ENCODE peak calls at places on chromosome 19, in seven cellular contexts. B, X, K, E, S, N and P are unnamed samples.

GRCh38 chr19:18020212-18021067 is 12.5 kb downstream of the ARRDC2 start:
- DNase-seq in B (peak; percentile 49), X (peak; percentile 93), K (no peak), E (peak; percentile 82), S (peak; percentile 67), N (peak; percentile 94), P (peak; percentile 95)

GRCh38 chr19:35421362-35421761 is 26.7 kb upstream of the FFAR2 start:
- DNase-seq in B (no peak), X (no peak), K (no peak), E (peak; percentile 92), S (no peak), N (no peak), P (no peak)

GRCh38 chr19:15551183-15552004 is 43.1 kb downstream of the CYP4F22 start:
- DNase-seq in B (no peak), X (no peak), K (no peak), E (peak; percentile 33), S (peak; percentile 27), N (no peak), P (no peak)

GRCh38 chr19:33661336-33661735 is 39.6 kb downstream of the CHST8 start:
- DNase-seq in B (no peak), X (no peak), K (no peak), E (no peak), S (no peak), N (no peak), P (no peak)

GRCh38 chr19:30350995-30351394 is 21.2 kb upstream of the ZNF536 start:
- DNase-seq in B (no peak), X (no peak), K (no peak), E (no peak), S (no peak), N (no peak), P (no peak)

GRCh38 chr19:15595069-15595468 is 19.9 kb upstream of the CYP4F8 start:
- DNase-seq in B (no peak), X (no peak), K (no peak), E (no peak), S (no peak), N (no peak), P (no peak)

GRCh38 chr19:13902993-13903555 is 2.8 kb downstream of the BRME1 start:
- DNase-seq in B (no peak), X (no peak), K (no peak), E (no peak), S (peak; percentile 15), N (no peak), P (no peak)

GRCh38 chr19:30791116-30791515 is 418.9 kb downstream of the ZNF536 start:
- DNase-seq in B (no peak), X (no peak), K (no peak), E (no peak), S (no peak), N (no peak), P (no peak)

GRCh38 chr19:2683430-2683995 is 19.0 kb downstream of the GNG7 start:
- DNase-seq in B (no peak), X (no peak), K (no peak), E (no peak), S (no peak), N (no peak), P (no peak)

GRCh38 chr19:47471733-47472457 is at the start of gene SLC8A2:
- DNase-seq in B (peak; percentile 77), X (no peak), K (peak; percentile 54), E (peak; percentile 81), S (peak; percentile 92), N (peak; percentile 47), P (peak; percentile 93)

GRCh38 chr19:37933965-37934364 is 27.0 kb downstream of the SIPA1L3 start:
- DNase-seq in B (peak; percentile 20), X (no peak), K (no peak), E (peak; percentile 49), S (peak; percentile 72), N (no peak), P (no peak)

GRCh38 chr19:19202707-19203011 is 555 bp downstream of the NR2C2AP start:
- DNase-seq in B (no peak), X (no peak), K (no peak), E (peak; percentile 24), S (no peak), N (no peak), P (no peak)

GRCh38 chr19:18453269-18454024 is 15.5 kb upstream of the ISYNA1 start:
- DNase-seq in B (peak; percentile 52), X (no peak), K (no peak), E (no peak), S (no peak), N (no peak), P (no peak)

GRCh38 chr19:13212759-13213330 is 62.6 kb downstream of the IER2 start:
- DNase-seq in B (peak; percentile 43), X (no peak), K (no peak), E (peak; percentile 51), S (peak; percentile 67), N (no peak), P (peak; percentile 72)

GRCh38 chr19:2261438-2262172 is 5.4 kb upstream of the JSRP1 start:
- DNase-seq in B (no peak), X (no peak), K (no peak), E (no peak), S (peak; percentile 56), N (no peak), P (no peak)

GRCh38 chr19:23116802-23117571 is at the start of gene ZNF730:
- DNase-seq in B (peak; percentile 68), X (peak; percentile 69), K (peak; percentile 69), E (peak; percentile 16), S (peak; percentile 87), N (no peak), P (no peak)

GRCh38 chr19:19445288-19445687 is 39.8 kb downstream of the GATAD2A start:
- DNase-seq in B (no peak), X (no peak), K (no peak), E (no peak), S (no peak), N (no peak), P (no peak)

GRCh38 chr19:58361900-58362271 is 665 bp downstream of the ZNF497 start:
- DNase-seq in B (peak; percentile 47), X (no peak), K (no peak), E (peak; percentile 65), S (peak; percentile 72), N (peak; percentile 39), P (no peak)

GRCh38 chr19:51398096-51398704 is 7.8 kb upstream of the C19orf84 start:
- DNase-seq in B (peak; percentile 18), X (no peak), K (no peak), E (no peak), S (peak; percentile 39), N (no peak), P (no peak)

GRCh38 chr19:42407816-42408175 is 17.7 kb upstream of the CNFN start:
- DNase-seq in B (no peak), X (no peak), K (no peak), E (no peak), S (no peak), N (no peak), P (no peak)

GRCh38 chr19:53123400-53123799 is 9.3 kb downstream of the ZNF415 start:
- DNase-seq in B (no peak), X (no peak), K (no peak), E (no peak), S (no peak), N (no peak), P (no peak)

GRCh38 chr19:32373614-32374295 is 28.3 kb downstream of the ZNF507 start:
- DNase-seq in B (peak; percentile 100), X (no peak), K (peak; percentile 97), E (peak; percentile 74), S (peak; percentile 99), N (peak; percentile 32), P (no peak)

GRCh38 chr19:40791996-40792395 is 7.0 kb upstream of the EGLN2 start:
- DNase-seq in B (no peak), X (no peak), K (no peak), E (no peak), S (no peak), N (no peak), P (no peak)
- H3K27ac ChIP-seq in B (no peak overlapping the region), X (peak overlapping the region; percentile 1), K (no peak overlapping the region), E (no peak overlapping the region), S (no peak overlapping the region), N (peak overlapping the region; percentile 91), P (no peak overlapping the region)

DNA sequence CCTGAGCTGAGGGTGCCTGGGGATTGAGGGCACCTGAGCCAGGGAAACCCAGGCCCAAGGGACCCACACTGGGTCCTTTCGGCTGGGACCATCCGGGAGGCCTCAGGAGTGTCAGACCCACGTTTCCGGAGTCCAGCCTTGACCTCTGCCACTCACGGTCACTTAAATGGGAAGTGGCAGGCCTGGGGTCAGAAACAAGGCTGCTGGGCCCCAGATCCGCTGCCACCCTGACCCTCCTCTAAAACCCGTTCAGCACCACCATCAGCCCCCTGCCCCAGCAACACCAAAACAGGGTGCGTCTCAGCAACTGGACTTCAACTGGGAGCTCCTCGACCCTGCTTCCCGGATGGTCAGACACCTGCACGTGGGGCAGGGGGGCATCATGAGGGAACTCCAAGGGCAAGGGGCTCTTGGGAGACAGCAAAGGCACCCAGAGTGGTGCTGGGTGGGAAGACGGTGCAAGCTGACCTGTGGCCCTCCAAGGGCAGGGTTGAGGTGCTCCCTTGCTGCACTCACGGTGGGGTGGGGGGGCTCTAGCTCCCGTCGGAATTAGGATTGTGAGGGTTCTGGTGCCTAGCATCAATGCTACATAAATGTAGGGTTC is 1.2 kb upstream of the PLPP2 start:
- DNase-seq in B (no peak), X (no peak), K (no peak), E (no peak), S (no peak), N (no peak), P (no peak)
- H3K27ac ChIP-seq in B (no peak overlapping the region), X (peak overlapping the region; percentile 90), K (no peak overlapping the region), E (no peak overlapping the region), S (no peak overlapping the region), N (no peak overlapping the region), P (no peak overlapping the region)

DNA sequence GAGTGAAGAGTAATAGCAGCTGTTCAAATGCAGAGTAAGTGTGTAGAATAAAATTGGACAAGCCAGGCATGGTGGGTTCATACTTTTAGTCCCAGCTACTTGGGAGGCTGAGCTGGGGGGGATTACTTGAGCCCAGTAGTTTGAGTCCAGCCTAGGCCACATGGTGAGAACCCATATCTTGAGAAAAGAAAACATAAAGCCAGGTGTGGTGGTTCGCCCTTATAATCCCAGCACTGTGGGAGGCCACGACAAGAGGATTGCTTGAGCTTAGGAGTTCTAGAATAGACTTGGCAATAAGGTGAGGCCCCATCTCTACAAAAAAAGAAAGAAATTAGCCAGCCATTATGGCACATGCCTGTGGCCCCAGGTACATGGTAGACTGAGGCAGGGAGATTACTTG is 1241.1 kb downstream of the UQCRFS1 start:
- DNase-seq in B (no peak), X (no peak), K (no peak), E (no peak), S (no peak), N (no peak), P (no peak)
- H3K27ac ChIP-seq in B (no peak overlapping the region), X (no peak overlapping the region), K (no peak overlapping the region), E (no peak overlapping the region), S (no peak overlapping the region), N (no peak overlapping the region), P (no peak overlapping the region)

GRCh38 chr19:7263521-7263920 is 30.7 kb downstream of the INSR start:
- DNase-seq in B (no peak), X (peak; percentile 52), K (no peak), E (no peak), S (no peak), N (no peak), P (no peak)

GRCh38 chr19:7265963-7266362 is 28.3 kb downstream of the INSR start:
- DNase-seq in B (no peak), X (no peak), K (no peak), E (peak; percentile 43), S (no peak), N (peak; percentile 51), P (no peak)

GRCh38 chr19:7264858-7265257 is 29.4 kb downstream of the INSR start:
- DNase-seq in B (no peak), X (no peak), K (no peak), E (no peak), S (no peak), N (no peak), P (no peak)

GRCh38 chr19:7262470-7262869 is 31.7 kb downstream of the INSR start:
- DNase-seq in B (no peak), X (no peak), K (no peak), E (no peak), S (no peak), N (no peak), P (no peak)

GRCh38 chr19:7263066-7263465 is 31.1 kb downstream of the INSR start:
- DNase-seq in B (no peak), X (no peak), K (no peak), E (no peak), S (no peak), N (no peak), P (no peak)
- H3K27ac ChIP-seq in B (no peak overlapping the region), X (peak overlapping the region; percentile 78), K (no peak overlapping the region), E (no peak overlapping the region), S (no peak overlapping the region), N (peak overlapping the region; percentile 5), P (peak overlapping the region; percentile 72)